ENCODE peak calls at places on chromosomes 6 and 20, in four cellular contexts. L is WTC11; B is CD4-positive, alpha-beta T cell; V is B cell. J is an unnamed sample.

GRCh38 chr6:56695702-56696101 is 53.0 kb upstream of the DST start:
- DNase-seq in L (no peak), B (no peak), V (no peak), J (no peak)

GRCh38 chr6:41247288-41247865 is 19.2 kb downstream of the TREML4 start:
- DNase-seq in L (no peak), B (no peak), V (no peak), J (no peak)

GRCh38 chr6:528989-529388 is 127.9 kb downstream of the HUS1B start:
- DNase-seq in L (no peak), B (no peak), V (no peak), J (no peak)

GRCh38 chr20:39660251-39660650 is 698.1 kb downstream of the DHX35 start:
- DNase-seq in L (no peak), B (no peak), V (no peak), J (no peak)

GRCh38 chr20:46277602-46278001 is 30.7 kb downstream of the CDH22 start:
- DNase-seq in L (no peak), B (no peak), V (no peak), J (no peak)

GRCh38 chr6:31049518-31049917 is 39.2 kb downstream of the MUC22 start:
- DNase-seq in L (no peak), B (no peak), V (no peak), J (no peak)

GRCh38 chr6:149026530-149026942 is 279.7 kb downstream of the UST start:
- DNase-seq in L (peak), B (no peak), V (no peak), J (no peak)

GRCh38 chr6:127053032-127053908 is 65.2 kb upstream of the RSPO3 start:
- DNase-seq in L (no peak), B (no peak), V (no peak), J (no peak)

GRCh38 chr6:155381856-155382690 is 67.8 kb upstream of the TFB1M start:
- DNase-seq in L (no peak), B (no peak), V (no peak), J (no peak)

GRCh38 chr20:46057856-46058655 is 29.0 kb downstream of the SLC12A5 start:
- DNase-seq in L (peak), B (no peak), V (no peak), J (no peak)

GRCh38 chr6:38391909-38392614 is 247.7 kb downstream of the BTBD9 start:
- DNase-seq in L (no peak), B (no peak), V (no peak), J (no peak)

GRCh38 chr6:45709834-45710233 is 305.8 kb downstream of the CLIC5 start:
- DNase-seq in L (no peak), B (no peak), V (no peak), J (peak)

DNA sequence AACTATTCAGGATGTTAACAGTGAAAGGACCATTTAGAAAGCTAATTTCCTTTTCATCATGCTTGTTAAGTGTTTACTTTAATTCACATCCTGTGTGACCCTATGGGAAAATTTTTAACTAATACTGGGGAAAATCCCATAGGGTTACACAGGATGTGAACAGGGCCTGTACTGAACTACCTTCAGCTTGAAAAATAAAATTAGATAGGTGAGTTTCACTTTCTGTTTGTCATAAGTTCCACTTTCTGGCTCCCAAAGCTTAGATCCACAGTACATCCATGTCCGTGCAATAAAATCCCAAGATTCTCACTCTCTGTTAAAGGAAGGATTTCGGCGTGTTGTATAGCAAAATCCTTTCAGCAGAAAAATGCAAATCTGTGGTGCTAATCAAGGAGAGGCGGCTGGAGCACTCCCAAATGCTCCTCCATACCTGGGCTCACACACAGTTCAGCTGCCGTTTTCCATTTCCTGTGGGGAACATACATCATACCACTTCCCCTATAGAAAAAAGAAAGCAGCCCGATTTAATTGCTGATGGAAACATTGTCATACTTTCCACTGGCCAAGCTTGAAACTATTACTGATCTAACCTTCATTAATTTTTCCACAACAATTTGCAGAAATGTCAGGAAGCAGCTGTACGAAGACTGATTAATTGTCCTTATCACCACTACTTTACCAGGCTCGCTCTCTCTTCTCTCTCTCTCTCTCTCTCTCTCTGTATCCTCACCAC is 125.2 kb downstream of the HIVEP2 start:
- DNase-seq in L (no peak), B (no peak), V (no peak), J (peak)
- TF ChIP-seq CTCF in L (no peak), B (no peak), V (no peak), J (no peak)

DNA sequence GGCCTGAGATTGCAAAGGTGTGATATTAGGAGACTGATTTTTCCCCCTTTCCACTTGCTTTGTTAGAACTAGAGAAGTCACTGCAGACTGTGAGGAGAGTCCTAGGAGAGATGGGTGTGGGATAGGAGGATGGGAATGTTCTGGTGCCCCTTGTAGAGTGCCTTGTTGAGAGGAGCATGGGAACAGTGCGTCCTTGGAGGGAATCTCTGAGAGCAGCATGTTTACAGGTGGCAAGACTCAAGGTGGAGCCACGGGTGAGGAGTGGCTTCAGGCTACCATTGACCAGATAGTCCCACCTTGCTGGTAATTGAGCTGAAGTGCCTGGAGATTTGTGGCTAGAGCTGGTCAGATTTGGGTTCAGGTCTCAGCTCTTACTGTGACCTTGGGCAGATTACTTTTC is 6.0 kb downstream of the PLCG1 start:
- DNase-seq in L (no peak), B (peak), V (no peak), J (no peak)
- TF ChIP-seq CTCF in L (no peak), B (no peak), V (no peak), J (no peak)

DNA sequence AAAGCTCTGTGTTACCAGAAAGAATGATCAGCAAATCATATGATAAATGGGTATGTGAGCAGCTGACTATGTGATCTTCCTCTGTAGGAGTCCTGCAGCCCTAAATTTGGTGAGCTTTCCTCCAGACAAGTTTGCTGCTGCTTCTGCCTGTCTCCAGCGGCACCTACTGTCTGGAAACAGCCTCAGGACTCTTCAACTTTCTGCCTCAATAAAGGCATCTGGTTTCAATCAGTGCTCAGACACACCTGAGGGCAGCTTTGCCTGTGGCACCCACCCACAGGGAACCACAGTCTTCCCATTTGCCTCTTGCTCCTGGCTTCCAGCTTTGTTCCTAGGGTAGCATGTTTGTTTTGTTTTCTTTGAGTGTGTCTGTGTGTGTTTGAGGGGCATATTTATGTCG is 727.9 kb upstream of the MAN1A1 start:
- DNase-seq in L (peak), B (no peak), V (no peak), J (no peak)
- TF ChIP-seq CTCF in L (no peak), B (no peak), V (no peak), J (no peak)

GRCh38 chr6:135251964-135252429 is 70.9 kb downstream of the MYB start:
- DNase-seq in L (no peak), B (no peak), V (no peak), J (no peak)

GRCh38 chr6:135254471-135254870 is 73.4 kb downstream of the MYB start:
- DNase-seq in L (no peak), B (no peak), V (no peak), J (no peak)

GRCh38 chr6:135251416-135251815 is 70.3 kb downstream of the MYB start:
- DNase-seq in L (no peak), B (no peak), V (no peak), J (no peak)

GRCh38 chr6:135250751-135251356 is 69.7 kb downstream of the MYB start:
- DNase-seq in L (peak), B (no peak), V (no peak), J (no peak)

DNA sequence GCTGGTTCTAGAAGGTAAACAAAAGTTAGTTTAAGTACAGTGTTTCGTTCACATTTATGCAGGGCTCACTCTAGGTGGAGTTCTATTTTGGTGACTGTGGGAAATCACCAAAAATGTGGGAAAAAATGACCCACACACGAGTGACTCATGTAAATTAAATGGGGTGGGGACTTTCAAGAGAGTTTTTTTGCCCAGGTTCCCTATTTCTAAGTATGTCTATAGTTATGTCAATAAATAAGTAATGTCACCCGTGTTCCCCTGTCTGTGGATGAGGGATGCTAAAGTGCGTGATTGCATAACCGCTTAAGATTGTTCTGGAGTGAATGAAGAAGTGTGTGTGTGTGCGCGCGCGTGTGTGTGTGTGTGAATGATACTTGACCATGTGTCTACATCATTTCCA is 69.1 kb downstream of the MYB start:
- DNase-seq in L (no peak), B (no peak), V (no peak), J (no peak)
- TF ChIP-seq CTCF in L (no peak), B (no peak), V (no peak), J (no peak)

DNA sequence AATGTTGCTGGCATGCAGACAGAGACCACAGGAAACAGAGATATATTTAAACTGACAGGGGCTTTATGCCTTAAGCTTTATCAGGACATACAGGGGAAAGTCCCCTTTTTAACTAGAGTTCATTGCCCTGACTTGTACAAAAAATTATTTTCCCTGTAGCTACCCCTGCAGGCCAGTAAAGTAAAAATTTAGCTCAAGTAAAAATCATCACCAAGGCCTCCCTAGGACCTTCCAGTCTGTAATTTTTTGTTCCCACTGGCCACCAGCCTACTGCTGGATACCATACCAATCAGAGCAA is 711.9 kb upstream of the NRSN1 start:
- DNase-seq in L (no peak), B (no peak), V (no peak), J (peak)
- TF ChIP-seq CTCF in L (no peak), B (no peak), V (no peak), J (no peak)

DNA sequence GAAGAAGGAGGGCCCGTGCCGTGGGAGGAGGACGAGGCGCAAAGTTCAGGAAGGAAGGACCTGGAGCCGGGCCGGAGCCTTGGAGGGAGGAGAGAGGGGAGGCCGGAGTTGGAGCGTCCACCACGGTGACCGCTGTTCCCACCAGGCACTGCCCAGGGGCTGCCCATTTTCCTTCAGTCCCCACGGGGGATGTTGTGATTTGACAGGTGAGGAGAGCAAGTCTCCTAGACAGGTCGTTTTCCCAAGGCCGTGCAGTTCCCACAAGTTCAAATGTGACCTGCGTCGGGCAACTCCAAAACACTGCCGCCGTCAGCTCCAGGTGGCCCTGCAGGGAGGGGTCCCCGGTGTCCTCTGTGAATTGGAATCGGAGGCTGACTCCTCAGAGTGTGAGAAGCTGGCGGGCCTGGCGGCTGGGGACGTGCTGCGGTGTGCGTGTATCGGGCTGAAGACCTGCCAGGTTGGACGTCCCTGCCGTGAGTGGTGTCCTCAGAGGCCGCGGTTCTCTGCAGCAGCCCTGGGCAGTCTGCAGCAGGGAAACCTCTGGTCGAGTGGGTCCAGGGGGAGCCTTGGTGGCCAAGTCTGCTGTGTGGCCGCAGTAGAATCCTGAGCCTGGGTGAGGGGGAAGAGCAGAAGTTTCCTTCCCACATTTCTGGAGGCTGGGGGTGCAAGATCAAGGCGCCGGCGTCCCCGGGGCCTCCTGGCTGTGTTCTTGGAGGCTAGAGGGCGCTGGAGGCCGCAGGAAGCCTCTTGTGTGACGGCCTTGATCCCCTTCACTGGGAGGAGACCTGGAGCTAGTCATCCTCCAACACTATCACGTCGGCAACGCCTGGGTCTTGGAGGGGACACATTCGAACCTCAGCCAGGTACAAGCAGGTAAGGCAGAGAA is 115.0 kb upstream of the FRMD1 start:
- DNase-seq in L (peak), B (peak), V (no peak), J (no peak)
- TF ChIP-seq CTCF in L (peak), B (no peak), V (no peak), J (peak)

GRCh38 chr20:8951136-8951535 is 117.8 kb upstream of the PLCB4 start:
- DNase-seq in L (no peak), B (no peak), V (no peak), J (no peak)

DNA sequence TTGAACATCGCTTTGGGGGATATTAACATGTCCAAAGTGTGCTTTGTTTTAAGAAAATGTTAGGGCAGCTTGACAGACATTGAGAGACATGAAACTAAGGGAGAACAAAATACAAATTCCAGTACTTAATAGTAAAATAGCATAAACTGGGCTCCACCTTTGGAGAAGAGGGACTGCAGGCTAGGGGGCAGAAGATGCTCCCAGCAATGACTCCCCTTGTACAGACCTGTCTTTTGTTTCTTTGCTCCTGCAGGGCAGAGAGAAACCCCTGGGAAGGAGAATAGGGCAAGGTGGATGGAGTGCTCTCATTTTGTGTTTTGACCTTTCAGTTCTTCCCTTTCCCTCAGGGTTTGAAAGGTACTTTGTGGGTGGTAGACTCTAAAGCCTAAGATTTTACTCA is 115.6 kb upstream of the PLCB4 start:
- DNase-seq in L (peak), B (no peak), V (no peak), J (no peak)
- TF ChIP-seq CTCF in L (no peak), B (no peak), V (no peak), J (no peak)

GRCh38 chr20:11581271-11581670 is 336.4 kb upstream of the BTBD3 start:
- DNase-seq in L (peak), B (no peak), V (no peak), J (no peak)

GRCh38 chr20:11582073-11582472 is 335.6 kb upstream of the BTBD3 start:
- DNase-seq in L (no peak), B (no peak), V (no peak), J (no peak)

GRCh38 chr20:11588875-11589274 is 328.8 kb upstream of the BTBD3 start:
- DNase-seq in L (no peak), B (no peak), V (no peak), J (no peak)

DNA sequence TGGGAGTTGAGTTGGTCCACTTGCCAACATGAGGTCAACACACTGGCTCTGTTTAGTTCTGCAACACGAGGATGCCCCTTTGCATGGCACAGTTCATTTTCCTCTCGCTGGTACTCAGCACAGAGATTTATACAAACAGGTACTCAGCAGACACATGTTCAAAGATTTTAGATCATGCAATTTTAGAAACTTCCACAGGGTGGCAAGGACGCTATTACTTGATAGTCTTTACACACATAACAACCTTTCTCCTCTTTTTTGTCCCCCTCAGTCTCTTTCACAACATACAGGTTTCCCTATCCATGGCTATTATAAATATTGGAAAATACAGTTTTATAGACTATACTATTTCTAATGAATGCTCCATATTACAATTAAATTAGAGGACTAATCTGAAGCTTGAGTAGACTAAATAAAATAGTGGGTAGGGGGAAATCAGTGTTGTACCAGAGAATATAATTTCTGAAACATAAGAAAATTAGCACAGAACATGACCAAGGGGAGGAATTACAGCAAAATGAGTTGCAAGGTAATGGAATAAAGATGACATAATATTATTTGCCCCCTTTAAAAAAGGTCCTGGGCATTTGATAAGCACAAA is 331.8 kb upstream of the BTBD3 start:
- DNase-seq in L (no peak), B (no peak), V (no peak), J (no peak)
- TF ChIP-seq CTCF in L (no peak), B (no peak), V (no peak), J (no peak)

GRCh38 chr6:28537065-28537464 is 11.4 kb downstream of the GPX5 start:
- DNase-seq in L (peak), B (no peak), V (no peak), J (no peak)

GRCh38 chr6:28530777-28531176 is 5.1 kb downstream of the GPX5 start:
- DNase-seq in L (no peak), B (no peak), V (no peak), J (no peak)

GRCh38 chr6:28534880-28535279 is 9.2 kb downstream of the GPX5 start:
- DNase-seq in L (no peak), B (no peak), V (no peak), J (no peak)

DNA sequence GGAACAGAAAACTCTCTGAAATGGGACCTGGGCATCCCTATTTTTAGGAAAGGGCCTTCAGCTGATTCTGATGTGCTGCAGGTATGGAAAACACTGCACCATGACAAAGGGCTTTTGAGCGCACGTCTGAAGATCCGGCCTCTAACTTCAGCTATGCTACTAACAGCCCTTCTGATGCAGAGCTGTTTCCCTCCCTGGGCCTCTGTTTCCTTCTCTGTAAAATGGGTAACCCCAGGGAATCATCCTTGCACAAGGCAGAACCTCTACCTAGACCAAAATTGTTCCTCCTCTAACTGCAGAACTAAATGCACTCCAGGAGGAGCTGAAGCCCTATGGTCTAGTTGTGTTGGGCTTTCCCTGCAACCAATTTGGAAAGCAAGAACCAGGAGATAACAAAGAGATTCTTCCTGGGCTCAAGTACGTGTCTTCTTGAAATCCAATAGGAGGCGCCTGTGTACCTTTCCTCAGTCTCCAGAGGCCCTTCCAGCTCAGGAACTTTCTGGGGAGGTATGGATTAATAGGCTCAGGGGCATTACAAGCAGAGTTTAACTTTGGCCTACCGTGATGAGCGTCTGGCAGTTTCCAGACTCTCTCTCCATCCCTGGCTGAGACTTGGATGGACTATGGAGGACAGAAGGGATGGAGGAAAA is 5.9 kb downstream of the GPX5 start:
- DNase-seq in L (no peak), B (no peak), V (no peak), J (no peak)
- TF ChIP-seq CTCF in L (no peak), B (no peak), V (no peak), J (no peak)

GRCh38 chr6:128370072-128370471 is 150.3 kb downstream of the PTPRK start:
- DNase-seq in L (no peak), B (no peak), V (no peak), J (no peak)
- TF ChIP-seq CTCF in L (no peak), B (no peak), V (no peak), J (no peak)